ENCODE peak calls at places on chromosomes 2 and 18, in five cellular contexts. X is DMS79 treated with DMSO at 0.1 percent for 48 hours, I is T-helper 1 cell, Y is fibroblast of villous mesenchyme, L is right lobe of liver. R is an unnamed sample.

GRCh38 chr2:219058541-219059374 is 2.0 kb downstream of the IHH start:
- DNase-seq in X (no peak), Y (no peak), I (no peak), L (peak), R (no peak)

GRCh38 chr18:50194623-50195532 is at the start of gene MYO5B:
- DNase-seq in L (peak), X (peak), Y (no peak), I (no peak), R (no peak)

GRCh38 chr18:48902023-48902855 is 48.5 kb downstream of the SMAD7 start:
- DNase-seq in Y (peak), X (peak), L (peak), I (no peak), R (no peak)

GRCh38 chr2:9430316-9431293 is 7.2 kb downstream of the CPSF3 start:
- DNase-seq in X (no peak), I (no peak), Y (peak), L (no peak), R (no peak)

GRCh38 chr2:14626873-14627272 is 5.6 kb upstream of the LRATD1 start:
- DNase-seq in X (peak), I (no peak), L (no peak), Y (no peak), R (no peak)

GRCh38 chr2:69073928-69074575 is 61.1 kb downstream of the ANTXR1 start:
- DNase-seq in L (no peak), X (no peak), Y (no peak), I (no peak), R (no peak)

GRCh38 chr2:230903251-230904150 is 21.5 kb downstream of the GPR55 start:
- DNase-seq in L (no peak), I (no peak), X (no peak), Y (no peak), R (peak)

GRCh38 chr2:129001926-129002325 is 683.3 kb upstream of the HS6ST1 start:
- DNase-seq in I (no peak), X (no peak), L (no peak), Y (no peak), R (no peak)

GRCh38 chr2:70516596-70516995 is 37.0 kb downstream of the TGFA start:
- DNase-seq in L (no peak), I (no peak), X (no peak), Y (no peak), R (no peak)

GRCh38 chr2:57990118-57990725 is 56.4 kb upstream of the VRK2 start:
- DNase-seq in Y (no peak), X (no peak), I (no peak), L (no peak), R (no peak)

GRCh38 chr18:8423051-8423558 is 186.1 kb upstream of the RAB12 start:
- DNase-seq in X (no peak), I (no peak), L (no peak), Y (peak), R (no peak)

GRCh38 chr2:160207804-160208661 is 8.0 kb upstream of the ITGB6 start:
- DNase-seq in X (no peak), L (peak), I (no peak), Y (peak), R (no peak)

GRCh38 chr2:175400975-175401374 is 219.5 kb upstream of the ATP5MC3 start:
- DNase-seq in X (no peak), Y (no peak), L (no peak), I (no peak), R (no peak)

GRCh38 chr2:195560209-195560907 is 96.7 kb upstream of the SLC39A10 start:
- DNase-seq in X (no peak), Y (peak), I (no peak), L (no peak), R (no peak)

GRCh38 chr18:35581555-35582309 is at the start of gene GALNT1:
- DNase-seq in I (no peak), L (peak), Y (peak), X (no peak), R (peak)

GRCh38 chr18:75204262-75204977 is 4.5 kb downstream of the PTGR3 start:
- DNase-seq in I (no peak), Y (peak), L (no peak), X (no peak), R (peak)

GRCh38 chr2:60843006-60843405 is 38.4 kb upstream of the REL start:
- DNase-seq in X (no peak), Y (no peak), I (no peak), L (no peak), R (no peak)

GRCh38 chr2:74304332-74305148 is 38.7 kb downstream of the SLC4A5 start:
- DNase-seq in L (no peak), X (no peak), Y (no peak), I (no peak), R (no peak)

GRCh38 chr2:113080134-113080533 is 12.4 kb downstream of the IL1F10 start:
- DNase-seq in I (no peak), L (peak), Y (peak), X (no peak), R (no peak)

GRCh38 chr2:136129601-136130000 is 11.7 kb upstream of the CXCR4 start:
- DNase-seq in X (no peak), L (no peak), Y (no peak), I (no peak), R (no peak)

GRCh38 chr2:70790079-70790963 is at the start of gene FIGLA:
- DNase-seq in I (no peak), L (no peak), X (no peak), Y (no peak), R (no peak)

GRCh38 chr2:101828267-101829017 is 130.9 kb downstream of the MAP4K4 start:
- DNase-seq in X (no peak), L (no peak), I (no peak), Y (peak), R (no peak)

GRCh38 chr2:9247786-9248185 is 41.2 kb downstream of the ASAP2 start:
- DNase-seq in X (peak), Y (peak), L (no peak), I (no peak), R (no peak)

GRCh38 chr18:27707201-27707600 is 469.7 kb downstream of the CDH2 start:
- DNase-seq in Y (peak), X (no peak), L (no peak), I (no peak), R (no peak)

GRCh38 chr2:148565272-148565894 is 79.2 kb upstream of the EPC2 start:
- DNase-seq in I (no peak), L (no peak), X (no peak), Y (peak), R (no peak)

GRCh38 chr18:12046046-12046750 is 47.4 kb upstream of the ANKRD62 start:
- DNase-seq in Y (no peak), I (no peak), X (no peak), L (no peak), R (no peak)

GRCh38 chr2:24515335-24515734 is 24.3 kb downstream of the NCOA1 start:
- DNase-seq in I (no peak), L (no peak), Y (no peak), X (no peak), R (no peak)

GRCh38 chr2:207819839-207820784 is 50.4 kb upstream of the FZD5 start:
- DNase-seq in L (peak), I (no peak), Y (no peak), X (no peak), R (no peak)

GRCh38 chr2:120736202-120736954 is 710 bp downstream of the GLI2 start:
- DNase-seq in X (no peak), I (no peak), L (no peak), Y (no peak), R (no peak)

GRCh38 chr2:222319576-222320440 is 21.0 kb upstream of the PAX3 start:
- DNase-seq in I (no peak), Y (no peak), L (no peak), X (peak), R (no peak)

GRCh38 chr2:64128943-64129391 is 15.3 kb downstream of the PELI1 start:
- DNase-seq in Y (no peak), L (no peak), I (no peak), X (no peak), R (no peak)

GRCh38 chr2:152395132-152396024 is 60.4 kb downstream of the FMNL2 start:
- DNase-seq in I (no peak), L (no peak), Y (no peak), X (no peak), R (no peak)

GRCh38 chr2:211429256-211429655 is 872.9 kb downstream of the CPS1 start:
- DNase-seq in Y (no peak), L (no peak), X (no peak), I (no peak), R (no peak)

GRCh38 chr2:164669291-164669690 is 48.0 kb upstream of the GRB14 start:
- DNase-seq in L (no peak), Y (no peak), I (no peak), X (no peak), R (no peak)

GRCh38 chr2:96249654-96250053 is 16.1 kb downstream of the TMEM127 start:
- DNase-seq in X (no peak), L (no peak), Y (peak), I (no peak), R (no peak)

GRCh38 chr2:12262681-12263436 is 453.9 kb upstream of the TRIB2 start:
- DNase-seq in X (no peak), Y (peak), I (no peak), L (no peak), R (no peak)

GRCh38 chr18:70417847-70418246 is 129.0 kb downstream of the SOCS6 start:
- DNase-seq in X (peak), L (no peak), Y (no peak), I (no peak), R (no peak)

GRCh38 chr18:3162181-3162580 is 57.6 kb downstream of the MYOM1 start:
- DNase-seq in L (no peak), I (no peak), Y (no peak), X (no peak), R (no peak)

GRCh38 chr2:43198263-43198662 is 28.1 kb downstream of the ZFP36L2 start:
- DNase-seq in L (no peak), Y (no peak), I (no peak), X (no peak), R (no peak)